ENCODE peak calls at places on chromosomes 4 and X, in seven cellular contexts. M, K, F, B, R, V and G are unnamed samples.

GRCh38 chrX:30875957-30876356 is 13.1 kb downstream of the TAB3 start:
- DNase-seq in M (peak; percentile 8), K (peak; percentile 19), F (no peak), B (no peak), R (peak; percentile 76), V (no peak), G (no peak)

GRCh38 chr4:40980318-40980883 is 230.6 kb downstream of the NSUN7 start:
- DNase-seq in M (no peak), K (no peak), F (peak; percentile 12), B (no peak), R (no peak), V (no peak), G (no peak)

GRCh38 chr4:165398570-165398969 is 19.8 kb downstream of the CPE start:
- DNase-seq in M (no peak), K (no peak), F (no peak), B (peak; percentile 5), R (peak; percentile 97), V (no peak), G (no peak)

GRCh38 chrX:45952030-45952429 is 593.2 kb downstream of the ZNF674 start:
- DNase-seq in M (no peak), K (no peak), F (no peak), B (peak; percentile 0), R (no peak), V (no peak), G (no peak)

GRCh38 chr4:114015444-114015899 is 36.0 kb upstream of the ARSJ start:
- DNase-seq in M (peak; percentile 66), K (peak; percentile 71), F (no peak), B (no peak), R (peak; percentile 96), V (no peak), G (no peak)

GRCh38 chrX:13693341-13693871 is 4.5 kb downstream of the RAB9A start:
- DNase-seq in M (no peak), K (no peak), F (no peak), B (no peak), R (no peak), V (no peak), G (no peak)

GRCh38 chrX:17798921-17799320 is 61.6 kb downstream of the SCML1 start:
- DNase-seq in M (no peak), K (no peak), F (no peak), B (no peak), R (no peak), V (no peak), G (no peak)

GRCh38 chr4:41935652-41936021 is 408 bp downstream of the TMEM33 start:
- DNase-seq in M (no peak), K (no peak), F (peak; percentile 13), B (no peak), R (peak; percentile 33), V (no peak), G (no peak)

GRCh38 chrX:155065035-155065734 is 5.8 kb downstream of the CMC4 start:
- DNase-seq in M (no peak), K (no peak), F (no peak), B (no peak), R (peak; percentile 72), V (no peak), G (no peak)

GRCh38 chr4:40672528-40673522 is 43.2 kb upstream of the RBM47 start:
- DNase-seq in M (peak; percentile 54), K (peak; percentile 83), F (no peak), B (peak; percentile 69), R (peak; percentile 98), V (peak; percentile 1), G (no peak)

GRCh38 chr4:40157444-40157843 is 39.4 kb upstream of the RHOH start:
- DNase-seq in M (no peak), K (no peak), F (no peak), B (no peak), R (no peak), V (no peak), G (no peak)

GRCh38 chr4:121977251-121978168 is 25.6 kb upstream of the TRPC3 start:
- DNase-seq in M (no peak), K (no peak), F (peak; percentile 56), B (no peak), R (peak; percentile 48), V (no peak), G (no peak)

GRCh38 chrX:12309733-12310054 is 171.4 kb downstream of the FRMPD4 start:
- DNase-seq in M (no peak), K (no peak), F (no peak), B (no peak), R (no peak), V (no peak), G (no peak)

GRCh38 chrX:40444798-40445496 is 135.8 kb upstream of the ATP6AP2 start:
- DNase-seq in M (no peak), K (no peak), F (no peak), B (no peak), R (no peak), V (no peak), G (no peak)

GRCh38 chrX:106897259-106897658 is 5.9 kb downstream of the RIPPLY1 start:
- DNase-seq in M (no peak), K (no peak), F (no peak), B (no peak), R (peak; percentile 39), V (no peak), G (no peak)

GRCh38 chr4:113951263-113951662 is 28.2 kb downstream of the ARSJ start:
- DNase-seq in M (no peak), K (no peak), F (no peak), B (no peak), R (no peak), V (no peak), G (no peak)

GRCh38 chr4:139940600-139940999 is 213.4 kb downstream of the MAML3 start:
- DNase-seq in M (no peak), K (no peak), F (no peak), B (no peak), R (no peak), V (no peak), G (no peak)